ENCODE peak calls at places on chromosomes 7 and 10, in seven cellular contexts. Z is NCI-H2029; K is NCI-H510A; L is activated CD8-positive, alpha-beta memory T cell treated with anti-CD3 and anti-CD28 coated beads for 4 hours; B is mammary epithelial cell; D is NCI-H146; J is effector memory CD8-positive, alpha-beta T cell. A is an unnamed sample.

GRCh38 chr7:26992670-26993069 is 103.1 kb downstream of the HOXA1 start:
- DNase-seq in Z (no peak), K (no peak), L (no peak), B (peak), D (no peak), J (no peak), A (no peak)

GRCh38 chr10:7896297-7896696 is 78.0 kb downstream of the TAF3 start:
- DNase-seq in Z (no peak), K (no peak), L (no peak), B (no peak), D (no peak), J (no peak), A (no peak)

GRCh38 chr10:44571701-44572100 is 186.8 kb upstream of the CXCL12 start:
- DNase-seq in Z (no peak), K (no peak), L (no peak), B (no peak), D (no peak), J (no peak), A (no peak)

GRCh38 chr10:47031953-47032465 is 120.8 kb downstream of the PTPN20 start:
- DNase-seq in Z (no peak), K (no peak), L (no peak), B (peak), D (no peak), J (no peak), A (no peak)

GRCh38 chr10:11658801-11659368 is 47.4 kb upstream of the USP6NL start:
- DNase-seq in Z (no peak), K (no peak), L (no peak), B (no peak), D (no peak), J (no peak), A (no peak)

GRCh38 chr7:100679129-100679926 is 5.8 kb downstream of the GNB2 start:
- DNase-seq in Z (no peak), K (no peak), L (no peak), B (no peak), D (no peak), J (no peak), A (no peak)

GRCh38 chr7:99623702-99624447 is 7.1 kb downstream of the ZSCAN25 start:
- DNase-seq in Z (no peak), K (no peak), L (no peak), B (no peak), D (no peak), J (peak), A (no peak)

GRCh38 chr10:62625484-62625883 is 179.0 kb upstream of the ADO start:
- DNase-seq in Z (no peak), K (no peak), L (no peak), B (no peak), D (peak), J (no peak), A (no peak)

GRCh38 chr10:15209827-15210509 is 41.5 kb upstream of the NMT2 start:
- DNase-seq in Z (peak), K (peak), L (peak), B (peak), D (peak), J (peak), A (peak)

GRCh38 chr7:149872419-149873073 is 1.2 kb upstream of the ATP6V0E2 start:
- DNase-seq in Z (peak), K (peak), L (no peak), B (peak), D (peak), J (no peak), A (peak)

A was measured in SHP77.